ENCODE peak calls at places on chromosomes 7 and 10, in six cellular contexts. T is foreskin fibroblast, G is NB4, X is Right ventricle myocardium inferior, I is EL, R is esophagus muscularis mucosa. Z is an unnamed sample.
A peak's percentile ranks its signal among the peaks of the same experiment; 100 is the strongest.

GRCh38 chr10:89342219-89342966 is 14.6 kb downstream of the IFIT3 start:
- DNase-seq in T (peak; percentile 95), G (no peak), X (no peak), I (peak; percentile 83), R (no peak), Z (no peak)

GRCh38 chr7:149266451-149266850 is 4.5 kb downstream of the ZNF783 start:
- DNase-seq in T (no peak), G (no peak), X (peak; percentile 28), I (no peak), R (no peak), Z (no peak)

GRCh38 chr7:39353615-39354376 is 212.4 kb upstream of the YAE1 start:
- DNase-seq in T (no peak), G (no peak), X (no peak), I (peak; percentile 4), R (no peak), Z (no peak)

GRCh38 chr7:104903044-104903443 is 111.0 kb upstream of the KMT2E start:
- DNase-seq in T (peak; percentile 36), G (no peak), X (no peak), I (peak; percentile 2), R (no peak), Z (no peak)

GRCh38 chr7:111362660-111363059 is 199.6 kb downstream of the IMMP2L start:
- DNase-seq in T (peak; percentile 83), G (no peak), X (no peak), I (peak; percentile 58), R (no peak), Z (no peak)

GRCh38 chr7:47248797-47249196 is 333.1 kb downstream of the TNS3 start:
- DNase-seq in T (no peak), G (no peak), X (no peak), I (no peak), R (no peak), Z (no peak)

GRCh38 chr7:16926283-16926682 is 44.5 kb upstream of the AGR3 start:
- DNase-seq in T (peak; percentile 76), G (peak; percentile 72), X (no peak), I (peak; percentile 56), R (no peak), Z (no peak)

GRCh38 chr10:7797582-7797981 is 9.6 kb downstream of the ATP5F1C start:
- DNase-seq in T (peak; percentile 93), G (peak; percentile 66), X (no peak), I (peak; percentile 96), R (no peak), Z (no peak)

GRCh38 chr10:92756233-92757065 is 66.7 kb downstream of the HHEX start:
- DNase-seq in T (no peak), G (peak; percentile 72), X (no peak), I (no peak), R (no peak), Z (peak; percentile 36)

GRCh38 chr10:30056767-30057355 is 2.5 kb downstream of the JCAD start:
- DNase-seq in T (no peak), G (no peak), X (no peak), I (no peak), R (no peak), Z (no peak)

GRCh38 chr10:124717911-124718734 is 26.1 kb downstream of the FAM53B start:
- DNase-seq in T (no peak), G (peak; percentile 86), X (peak; percentile 63), I (peak; percentile 12), R (no peak), Z (no peak)

GRCh38 chr7:85702348-85702747 is 515.5 kb upstream of the SEMA3D start:
- DNase-seq in T (no peak), G (no peak), X (no peak), I (no peak), R (no peak), Z (no peak)

GRCh38 chr7:87056346-87056745 is 3.1 kb downstream of the ELAPOR2 start:
- DNase-seq in T (no peak), G (no peak), X (no peak), I (no peak), R (no peak), Z (no peak)

GRCh38 chr7:101817930-101818698 is 688 bp downstream of the CUX1 start:
- DNase-seq in T (peak; percentile 42), G (no peak), X (no peak), I (peak; percentile 30), R (no peak), Z (no peak)

GRCh38 chr10:127525686-127526085 is 23.4 kb upstream of the NPS start:
- DNase-seq in T (no peak), G (no peak), X (no peak), I (no peak), R (no peak), Z (no peak)

GRCh38 chr7:92832623-92833023 is 3.8 kb downstream of the CDK6 start:
- DNase-seq in T (no peak), G (no peak), X (no peak), I (no peak), R (no peak), Z (no peak)

GRCh38 chr7:98394377-98394836 is 6.5 kb downstream of the BAIAP2L1 start:
- DNase-seq in T (peak; percentile 82), G (no peak), X (no peak), I (peak; percentile 84), R (no peak), Z (no peak)

GRCh38 chr7:79452495-79453265 is 787 bp downstream of the MAGI2 start:
- DNase-seq in T (peak; percentile 63), G (no peak), X (peak; percentile 58), I (peak; percentile 37), R (no peak), Z (no peak)

GRCh38 chr7:149855368-149856305 is 17.5 kb downstream of the ZNF862 start:
- DNase-seq in T (peak; percentile 74), G (no peak), X (no peak), I (peak; percentile 80), R (no peak), Z (no peak)

GRCh38 chr10:73159038-73159648 is 8.7 kb downstream of the ECD start:
- DNase-seq in T (peak; percentile 73), G (peak; percentile 68), X (no peak), I (peak; percentile 58), R (no peak), Z (no peak)

GRCh38 chr10:88004451-88004850 is 141.0 kb downstream of the PTEN start:
- DNase-seq in T (peak; percentile 30), G (no peak), X (no peak), I (peak; percentile 67), R (no peak), Z (no peak)

GRCh38 chr10:61761825-61762217 is 99.1 kb downstream of the CABCOCO1 start:
- DNase-seq in T (no peak), G (no peak), X (no peak), I (no peak), R (no peak), Z (no peak)

GRCh38 chr7:25900887-25901286 is 251.1 kb upstream of the NFE2L3 start:
- DNase-seq in T (no peak), G (no peak), X (no peak), I (no peak), R (no peak), Z (no peak)

GRCh38 chr7:79998343-79998742 is 136.3 kb upstream of the GNAI1 start:
- DNase-seq in T (no peak), G (no peak), X (no peak), I (peak; percentile 25), R (no peak), Z (no peak)

GRCh38 chr7:137272249-137272648 is 71.3 kb downstream of the PTN start:
- DNase-seq in T (no peak), G (no peak), X (no peak), I (no peak), R (no peak), Z (no peak)

GRCh38 chr7:34048445-34048844 is 143.1 kb downstream of the BMPER start:
- DNase-seq in T (peak; percentile 74), G (no peak), X (no peak), I (no peak), R (no peak), Z (no peak)

GRCh38 chr7:107966701-107967100 is 36.3 kb downstream of the LAMB1 start:
- DNase-seq in T (peak; percentile 81), G (no peak), X (no peak), I (peak; percentile 88), R (no peak), Z (no peak)

GRCh38 chr10:80118669-80119068 is 13.9 kb upstream of the PLAC9 start:
- DNase-seq in T (no peak), G (no peak), X (no peak), I (no peak), R (no peak), Z (no peak)

GRCh38 chr10:31001740-31002139 is 29.9 kb downstream of the ZNF438 start:
- DNase-seq in T (no peak), G (no peak), X (no peak), I (no peak), R (no peak), Z (no peak)

GRCh38 chr7:30241767-30242166 is 42.6 kb upstream of the ZNRF2 start:
- DNase-seq in T (no peak), G (no peak), X (no peak), I (no peak), R (no peak), Z (no peak)

GRCh38 chr7:106053109-106053508 is 59.0 kb downstream of the SYPL1 start:
- DNase-seq in T (peak; percentile 43), G (no peak), X (no peak), I (no peak), R (no peak), Z (no peak)

GRCh38 chr10:5488272-5489161 is 10.9 kb downstream of the CALML5 start:
- DNase-seq in T (no peak), G (no peak), X (no peak), I (no peak), R (no peak), Z (no peak)

GRCh38 chr7:47520408-47520807 is 61.5 kb downstream of the TNS3 start:
- DNase-seq in T (peak; percentile 92), G (no peak), X (no peak), I (no peak), R (peak; percentile 94), Z (no peak)

GRCh38 chr7:99137418-99138180 is 6.3 kb downstream of the SMURF1 start:
- DNase-seq in T (peak; percentile 86), G (no peak), X (no peak), I (peak; percentile 77), R (no peak), Z (no peak)

GRCh38 chr10:93751832-93752231 is 5.9 kb upstream of the LGI1 start:
- DNase-seq in T (peak; percentile 55), G (peak; percentile 24), X (no peak), I (peak; percentile 34), R (no peak), Z (no peak)

GRCh38 chr10:70666960-70667798 is 5.1 kb upstream of the ADAMTS14 start:
- DNase-seq in T (no peak), G (peak; percentile 41), X (no peak), I (no peak), R (no peak), Z (no peak)

GRCh38 chr10:68897336-68897741 is 3.8 kb upstream of the DDX50 start:
- DNase-seq in T (peak; percentile 85), G (peak; percentile 81), X (no peak), I (peak; percentile 67), R (no peak), Z (no peak)

GRCh38 chr7:151076863-151077704 is 3.5 kb downstream of the FASTK start:
- DNase-seq in T (peak; percentile 56), G (peak; percentile 46), X (peak; percentile 68), I (no peak), R (no peak), Z (no peak)